ENCODE peak calls at places on chromosome 15, in four cellular contexts. O is GM12878, Q is K562, U is HepG2. E is an unnamed sample.

GRCh38 chr15:57565326-57565725 is 26.4 kb upstream of the MYZAP start:
- DNase-seq in O (no peak), Q (no peak), U (no peak), E (no peak)

GRCh38 chr15:40064231-40064894 is 25.4 kb upstream of the SRP14 start:
- DNase-seq in O (no peak), Q (no peak), U (no peak), E (no peak)

GRCh38 chr15:51874751-51875644 is 45.5 kb downstream of the TMOD3 start:
- DNase-seq in O (no peak), Q (peak), U (peak), E (no peak)

GRCh38 chr15:31447893-31448634 is 121.4 kb downstream of the KLF13 start:
- DNase-seq in O (no peak), Q (no peak), U (no peak), E (no peak)

GRCh38 chr15:62452656-62453055 is 287.6 kb upstream of the C2CD4B start:
- DNase-seq in O (no peak), Q (no peak), U (no peak), E (no peak)

GRCh38 chr15:68983821-68984517 is 30.5 kb upstream of the NOX5 start:
- DNase-seq in O (no peak), Q (peak), U (no peak), E (no peak)

GRCh38 chr15:28003302-28004037 is 95.6 kb downstream of the OCA2 start:
- DNase-seq in O (no peak), Q (no peak), U (no peak), E (no peak)

GRCh38 chr15:35437157-35437556 is 108.8 kb downstream of the DPH6 start:
- DNase-seq in O (no peak), Q (no peak), U (no peak), E (no peak)

GRCh38 chr15:58509556-58509955 is 77.8 kb downstream of the LIPC start:
- DNase-seq in O (no peak), Q (no peak), U (no peak), E (no peak)

DNA sequence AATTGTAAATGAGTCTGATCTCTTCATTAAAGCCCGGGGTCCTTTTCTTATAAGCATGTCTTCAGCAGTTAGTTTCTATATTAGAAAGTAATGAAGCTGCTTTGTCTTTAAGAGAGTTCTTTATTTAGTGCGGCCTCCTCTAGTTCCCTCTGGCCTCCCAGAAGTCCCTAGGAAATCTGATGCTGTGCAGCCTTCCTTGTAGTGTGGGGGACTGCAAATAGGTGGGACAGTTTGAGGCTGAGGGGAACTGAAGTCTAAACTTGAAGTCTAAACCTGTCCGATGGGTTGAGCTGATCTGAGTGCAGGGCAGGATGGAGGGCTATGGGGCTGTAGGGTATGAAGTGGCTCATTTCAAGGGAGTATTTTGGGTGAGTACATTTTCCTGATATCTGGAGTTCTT is 1.4 kb downstream of the CD276 start:
- DNase-seq in O (no peak), Q (no peak), U (no peak), E (no peak)
- TF ChIP-seq SP1 in O (no peak), Q (no peak), U (no peak), E (no peak)

DNA sequence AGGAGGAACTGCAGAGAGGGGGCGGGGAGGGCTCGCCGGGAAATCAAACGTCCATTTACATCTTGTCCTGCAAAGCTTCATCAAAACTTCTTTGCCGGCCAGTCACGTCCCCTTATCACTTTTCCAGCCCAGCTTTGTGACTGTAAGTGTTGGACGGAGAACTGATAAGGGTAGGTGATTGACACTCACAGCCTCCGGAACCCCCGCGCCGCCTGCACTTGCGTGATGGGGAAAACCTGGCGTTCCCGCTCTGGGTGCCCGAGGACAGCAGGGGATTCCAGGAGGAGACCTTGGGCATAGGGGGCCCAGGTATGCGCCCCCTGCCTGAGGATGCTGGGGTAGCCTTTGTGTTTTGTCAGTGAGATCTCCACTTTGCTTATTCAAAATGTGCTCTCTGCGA is 72.8 kb upstream of the ANKRD34C start:
- DNase-seq in O (no peak), Q (peak), U (no peak), E (no peak)
- TF ChIP-seq FOXM1 in O (no peak), Q (no peak), U (no peak), E (no peak)

GRCh38 chr15:44569316-44569715 is 32.4 kb downstream of the EIF3J start:
- DNase-seq in O (no peak), Q (no peak), U (no peak), E (no peak)
- TF ChIP-seq SP1 in O (no peak), Q (no peak), U (no peak), E (no peak)

GRCh38 chr15:60531811-60532210 is 52.9 kb upstream of the ICE2 start:
- DNase-seq in O (no peak), Q (no peak), U (no peak), E (no peak)
- TF ChIP-seq FOXM1 in O (no peak), Q (no peak), U (no peak), E (no peak)

GRCh38 chr15:67835349-67836133 is 4.3 kb downstream of the RNU6-1 start:
- DNase-seq in O (no peak), Q (no peak), U (no peak), E (no peak)

GRCh38 chr15:67833504-67834248 is 6.2 kb downstream of the RNU6-1 start:
- DNase-seq in O (no peak), Q (peak), U (peak), E (no peak)

GRCh38 chr15:67834249-67834592 is 5.6 kb downstream of the RNU6-1 start:
- DNase-seq in O (no peak), Q (no peak), U (no peak), E (no peak)

GRCh38 chr15:67836134-67836455 is 3.8 kb downstream of the RNU6-1 start:
- DNase-seq in O (no peak), Q (no peak), U (no peak), E (no peak)

DNA sequence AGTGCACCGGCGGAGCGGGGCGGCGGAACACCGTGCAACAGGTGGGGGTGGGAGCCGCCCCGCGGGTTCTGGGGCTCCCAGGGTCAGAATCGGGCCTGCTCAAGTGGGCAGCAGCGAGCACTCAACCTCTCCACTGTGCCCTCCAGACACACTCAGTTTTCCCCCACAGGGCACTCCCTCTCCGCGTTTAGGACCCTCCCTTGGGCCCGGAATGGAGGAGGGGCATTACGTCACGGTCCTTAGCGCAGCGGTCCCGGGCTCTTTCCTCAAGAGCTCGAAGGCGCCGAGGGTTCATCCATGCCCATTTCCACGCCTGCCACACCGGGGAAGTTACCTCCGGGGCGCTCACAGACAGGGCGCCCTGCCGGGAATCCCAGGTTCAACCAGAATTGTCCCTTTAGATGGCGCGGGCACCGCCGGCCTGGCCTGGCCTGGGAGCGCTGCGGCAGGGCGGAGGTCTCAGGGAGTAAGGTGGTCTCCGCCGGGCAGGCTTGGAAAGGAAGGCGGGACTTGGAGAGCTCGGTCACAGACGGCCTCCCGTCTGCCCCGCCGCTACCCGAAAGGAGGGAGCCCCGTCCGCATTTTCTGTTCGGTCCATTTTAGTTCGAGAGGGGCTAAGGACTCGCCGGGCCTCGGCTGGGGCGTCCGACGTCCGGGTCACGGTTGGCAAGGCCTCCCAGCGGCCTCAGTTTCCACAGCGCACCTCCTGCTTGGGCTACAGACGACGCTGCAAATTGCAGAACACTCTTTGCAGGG is 5.1 kb downstream of the RNU6-1 start:
- DNase-seq in O (no peak), Q (no peak), U (no peak), E (no peak)
- TF ChIP-seq SP1 in O (no peak), Q (no peak), U (no peak), E (no peak)

E was measured in HEK293T.